ENCODE peak calls at places on chromosome 21, in five cellular contexts. R, K, U, C and E are unnamed samples.

GRCh38 chr21:22200378-22201092 is 1202.3 kb downstream of the NCAM2 start:
- DNase-seq in R (no peak), K (no peak), C (no peak), U (no peak), E (no peak)

GRCh38 chr21:33478858-33479678 is 706 bp downstream of the TMEM50B start:
- DNase-seq in U (no peak), C (no peak), R (no peak), K (peak; percentile 27), E (peak; percentile 53)

GRCh38 chr21:41881051-41881450 is 1.9 kb upstream of the PRDM15 start:
- DNase-seq in U (no peak), R (no peak), K (no peak), C (no peak), E (no peak)

GRCh38 chr21:24658016-24658415 is 949.3 kb downstream of the MRPL39 start:
- DNase-seq in K (peak; percentile 1), U (no peak), C (no peak), R (no peak), E (no peak)

GRCh38 chr21:41361053-41361785 is 608 bp upstream of the MX2 start:
- DNase-seq in U (no peak), R (no peak), C (no peak), K (no peak), E (no peak)

GRCh38 chr21:42234464-42235241 is 15.7 kb downstream of the ABCG1 start:
- DNase-seq in U (no peak), C (no peak), R (no peak), K (peak; percentile 40), E (no peak)

GRCh38 chr21:22711636-22712035 is 1713.4 kb downstream of the NCAM2 start:
- DNase-seq in R (no peak), U (no peak), K (no peak), C (no peak), E (no peak)

GRCh38 chr21:16079830-16080229 is 350.0 kb downstream of the USP25 start:
- DNase-seq in R (peak; percentile 61), U (no peak), K (peak; percentile 84), C (no peak), E (no peak)

GRCh38 chr21:26849428-26850115 is 4.4 kb upstream of the ADAMTS1 start:
- DNase-seq in C (no peak), R (no peak), K (peak; percentile 52), U (peak; percentile 6), E (peak; percentile 85)

GRCh38 chr21:42671778-42672593 is 18.6 kb downstream of the PDE9A start:
- DNase-seq in C (no peak), U (no peak), R (no peak), K (peak; percentile 57), E (peak; percentile 72)

GRCh38 chr21:42747267-42747701 is 93.9 kb downstream of the PDE9A start:
- DNase-seq in U (no peak), K (no peak), R (no peak), C (no peak), E (no peak)

GRCh38 chr21:36068748-36069398 is 951 bp upstream of the CBR1 start:
- DNase-seq in U (no peak), C (no peak), K (no peak), R (no peak), E (no peak)

GRCh38 chr21:36073181-36073580 is 3.4 kb downstream of the CBR1 start:
- DNase-seq in U (no peak), K (no peak), R (no peak), C (no peak), E (no peak)

GRCh38 chr21:36070999-36071398 is 1.2 kb downstream of the CBR1 start:
- DNase-seq in U (no peak), K (no peak), C (no peak), R (no peak), E (no peak)

GRCh38 chr21:36072453-36073167 is 2.8 kb downstream of the CBR1 start:
- DNase-seq in C (no peak), R (no peak), K (no peak), U (no peak), E (no peak)

DNA sequence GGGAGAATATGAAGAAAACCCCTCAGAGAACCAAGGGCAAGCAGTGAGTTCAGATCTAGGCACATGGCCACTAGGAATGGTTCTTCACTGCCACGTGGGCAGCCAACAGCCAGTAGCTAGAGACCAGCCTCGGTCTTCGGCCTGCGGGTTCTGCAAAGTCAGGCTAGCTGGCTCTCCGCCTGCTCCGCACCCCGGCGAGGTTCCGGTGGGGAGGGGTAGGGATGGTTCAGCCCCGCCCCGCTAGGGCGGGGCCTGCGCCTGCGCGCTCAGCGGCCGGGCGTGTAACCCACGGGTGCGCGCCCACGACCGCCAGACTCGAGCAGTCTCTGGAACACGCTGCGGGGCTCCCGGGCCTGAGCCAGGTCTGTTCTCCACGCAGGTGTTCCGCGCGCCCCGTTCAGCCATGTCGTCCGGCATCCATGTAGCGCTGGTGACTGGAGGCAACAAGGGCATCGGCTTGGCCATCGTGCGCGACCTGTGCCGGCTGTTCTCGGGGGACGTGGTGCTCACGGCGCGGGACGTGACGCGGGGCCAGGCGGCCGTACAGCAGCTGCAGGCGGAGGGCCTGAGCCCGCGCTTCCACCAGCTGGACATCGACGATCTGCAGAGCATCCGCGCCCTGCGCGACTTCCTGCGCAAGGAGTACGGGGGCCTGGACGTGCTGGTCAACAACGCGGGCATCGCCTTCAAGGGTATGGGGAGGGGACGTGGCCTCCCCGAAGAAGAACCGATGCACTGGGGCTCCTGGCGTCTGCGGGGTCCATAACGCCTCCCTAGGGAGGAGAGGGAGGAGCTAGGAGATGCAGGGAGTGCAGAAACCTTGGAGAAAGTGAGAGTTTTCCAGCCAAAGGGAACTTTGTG is at the start of gene CBR1:
- DNase-seq in C (peak; percentile 88), K (peak; percentile 94), R (peak; percentile 76), U (no peak), E (no peak)
- H3K4me1 ChIP-seq in C (peaks cover 55% of the 10 kb centered on the region), K (peaks cover 7% of the 10 kb centered on the region), R (peaks cover 21% of the 10 kb centered on the region), U (peaks cover 3% of the 10 kb centered on the region), E (no peaks in the 10 kb centered on the region)

GRCh38 chr21:29305561-29305960 is 6.8 kb downstream of the BACH1 start:
- DNase-seq in C (no peak), R (no peak), U (no peak), K (no peak), E (no peak)

GRCh38 chr21:29307718-29308455 is 9.2 kb downstream of the BACH1 start:
- DNase-seq in R (no peak), C (no peak), K (no peak), U (no peak), E (no peak)

GRCh38 chr21:29308456-29308783 is 9.7 kb downstream of the BACH1 start:
- DNase-seq in C (no peak), U (no peak), K (peak; percentile 51), R (no peak), E (no peak)

GRCh38 chr21:29305068-29305467 is 6.3 kb downstream of the BACH1 start:
- DNase-seq in C (no peak), U (no peak), R (no peak), K (no peak), E (no peak)

GRCh38 chr21:29306920-29307319 is 8.2 kb downstream of the BACH1 start:
- DNase-seq in K (no peak), U (no peak), R (no peak), C (no peak), E (no peak)
- H3K4me1 ChIP-seq in K (peaks cover 2% of the 10 kb centered on the region), U (no peaks in the 10 kb centered on the region), R (peaks cover 21% of the 10 kb centered on the region), C (peaks cover 78% of the 10 kb centered on the region), E (no peaks in the 10 kb centered on the region)

GRCh38 chr21:35201288-35201687 is 152.2 kb upstream of the RUNX1 start:
- DNase-seq in K (no peak), U (no peak), R (no peak), C (no peak), E (no peak)
- H3K4me1 ChIP-seq in K (peaks cover 34% of the 10 kb centered on the region), U (peaks cover 7% of the 10 kb centered on the region), R (peaks cover 45% of the 10 kb centered on the region), C (peaks cover 30% of the 10 kb centered on the region), E (peaks cover 17% of the 10 kb centered on the region)

DNA sequence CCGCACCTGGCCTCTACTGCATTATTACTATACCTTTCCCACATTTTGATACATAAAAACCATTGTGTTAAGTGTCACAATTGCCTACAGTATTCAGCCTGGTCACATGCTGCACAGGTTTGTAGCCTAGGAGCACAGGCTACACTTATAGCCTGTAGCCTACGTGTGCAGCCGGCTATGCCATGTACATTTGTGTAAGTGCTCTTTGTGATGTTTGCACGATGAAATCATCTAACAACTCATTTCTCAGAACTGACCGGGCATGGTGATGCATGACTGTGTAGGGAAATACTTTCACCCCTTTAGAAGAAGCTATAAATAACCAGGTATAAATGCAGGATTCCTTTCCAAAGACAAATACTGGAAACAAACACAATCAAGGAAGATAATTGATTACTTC is 12.1 kb downstream of the ERG start:
- DNase-seq in U (no peak), K (peak; percentile 96), R (no peak), C (no peak), E (no peak)
- H3K4me1 ChIP-seq in U (no peaks in the 10 kb centered on the region), K (no peaks in the 10 kb centered on the region), R (no peaks in the 10 kb centered on the region), C (no peaks in the 10 kb centered on the region), E (no peaks in the 10 kb centered on the region)

DNA sequence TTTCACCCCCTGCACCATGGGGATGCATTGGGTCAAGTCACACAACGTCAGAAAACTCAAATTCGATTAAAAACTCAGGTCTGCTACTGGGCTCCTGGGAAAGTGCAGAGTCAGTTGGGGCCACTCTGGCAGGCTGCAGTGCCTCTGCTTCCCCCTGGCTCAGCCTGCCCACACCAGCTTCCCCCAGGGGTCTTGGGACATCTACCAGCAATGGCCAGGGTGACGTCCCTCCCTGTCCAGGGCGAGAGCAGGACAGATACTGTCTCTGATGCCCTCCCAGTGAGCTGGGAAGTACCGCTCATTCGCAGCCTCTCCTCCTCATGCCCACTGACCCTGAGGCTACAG is 106.2 kb upstream of the COL6A1 start:
- DNase-seq in C (no peak), R (no peak), U (no peak), K (no peak), E (no peak)
- H3K4me1 ChIP-seq in C (peaks cover 4% of the 10 kb centered on the region), R (peaks cover 18% of the 10 kb centered on the region), U (no peaks in the 10 kb centered on the region), K (peaks cover 6% of the 10 kb centered on the region), E (peaks cover 38% of the 10 kb centered on the region)